ENCODE peak calls at places on chromosomes 3 and 15, in four cellular contexts. One of them, this sample, is unnamed.

GRCh38 chr3:150544040-150544439 is 2.3 kb downstream of the SERP1 start:
- DNase-seq in cardiac fibroblast: peak; percentile 28
- DNase-seq in foreskin fibroblast: peak; percentile 48
- DNase-seq in astrocyte of the spinal cord: peak; percentile 55
- DNase-seq in this sample: peak; percentile 48

GRCh38 chr3:194300392-194300758 is 50.8 kb downstream of the CPN2 start:
- DNase-seq in cardiac fibroblast: peak; percentile 87
- DNase-seq in foreskin fibroblast: no peak
- DNase-seq in astrocyte of the spinal cord: peak; percentile 58
- DNase-seq in this sample: peak; percentile 74

GRCh38 chr3:161673845-161674244 is 177.2 kb downstream of the OTOL1 start:
- DNase-seq in cardiac fibroblast: no peak
- DNase-seq in foreskin fibroblast: no peak
- DNase-seq in astrocyte of the spinal cord: no peak
- DNase-seq in this sample: no peak

GRCh38 chr3:134665243-134665642 is 14.4 kb upstream of the KY start:
- DNase-seq in cardiac fibroblast: no peak
- DNase-seq in foreskin fibroblast: no peak
- DNase-seq in astrocyte of the spinal cord: no peak
- DNase-seq in this sample: no peak

GRCh38 chr3:68017069-68017468 is 362.7 kb upstream of the SUCLG2 start:
- DNase-seq in cardiac fibroblast: no peak
- DNase-seq in foreskin fibroblast: no peak
- DNase-seq in astrocyte of the spinal cord: no peak
- DNase-seq in this sample: no peak

GRCh38 chr3:177195941-177196472 is 1.3 kb downstream of the TBL1XR1 start:
- DNase-seq in cardiac fibroblast: no peak
- DNase-seq in foreskin fibroblast: no peak
- DNase-seq in astrocyte of the spinal cord: no peak
- DNase-seq in this sample: peak; percentile 13

GRCh38 chr3:141050913-141051632 is at the start of gene SPSB4:
- DNase-seq in cardiac fibroblast: peak; percentile 19
- DNase-seq in foreskin fibroblast: peak; percentile 20
- DNase-seq in astrocyte of the spinal cord: peak; percentile 45
- DNase-seq in this sample: peak; percentile 27

GRCh38 chr3:134074001-134074789 is 44.5 kb upstream of the SLCO2A1 start:
- DNase-seq in cardiac fibroblast: no peak
- DNase-seq in foreskin fibroblast: no peak
- DNase-seq in astrocyte of the spinal cord: no peak
- DNase-seq in this sample: no peak

GRCh38 chr3:126908752-126909275 is 74.1 kb upstream of the PLXNA1 start:
- DNase-seq in cardiac fibroblast: no peak
- DNase-seq in foreskin fibroblast: no peak
- DNase-seq in astrocyte of the spinal cord: no peak
- DNase-seq in this sample: no peak

GRCh38 chr3:187062526-187063177 is 76.6 kb downstream of the RPL39L start:
- DNase-seq in cardiac fibroblast: peak; percentile 88
- DNase-seq in foreskin fibroblast: peak; percentile 51
- DNase-seq in astrocyte of the spinal cord: peak; percentile 44
- DNase-seq in this sample: peak; percentile 71

GRCh38 chr3:115692887-115693524 is 69.7 kb downstream of the GAP43 start:
- DNase-seq in cardiac fibroblast: peak; percentile 78
- DNase-seq in foreskin fibroblast: peak; percentile 63
- DNase-seq in astrocyte of the spinal cord: peak; percentile 80
- DNase-seq in this sample: peak; percentile 58

GRCh38 chr3:30146978-30147377 is 459.4 kb upstream of the TGFBR2 start:
- DNase-seq in cardiac fibroblast: peak; percentile 41
- DNase-seq in foreskin fibroblast: no peak
- DNase-seq in astrocyte of the spinal cord: no peak
- DNase-seq in this sample: no peak

GRCh38 chr3:159987291-159987711 is 1.3 kb upstream of the IL12A start:
- DNase-seq in cardiac fibroblast: peak; percentile 23
- DNase-seq in foreskin fibroblast: peak; percentile 63
- DNase-seq in astrocyte of the spinal cord: peak; percentile 16
- DNase-seq in this sample: peak; percentile 14

GRCh38 chr3:79953591-79954105 is 185.8 kb upstream of the ROBO1 start:
- DNase-seq in cardiac fibroblast: no peak
- DNase-seq in foreskin fibroblast: no peak
- DNase-seq in astrocyte of the spinal cord: no peak
- DNase-seq in this sample: no peak

GRCh38 chr3:45644467-45645201 is 44.6 kb upstream of the SACM1L start:
- DNase-seq in cardiac fibroblast: peak; percentile 78
- DNase-seq in foreskin fibroblast: peak; percentile 82
- DNase-seq in astrocyte of the spinal cord: peak; percentile 87
- DNase-seq in this sample: peak; percentile 85

GRCh38 chr3:128931046-128931445 is 51.6 kb downstream of the ACAD9 start:
- DNase-seq in cardiac fibroblast: no peak
- DNase-seq in foreskin fibroblast: no peak
- DNase-seq in astrocyte of the spinal cord: no peak
- DNase-seq in this sample: no peak

GRCh38 chr3:183210341-183210740 is 42.7 kb upstream of the B3GNT5 start:
- DNase-seq in cardiac fibroblast: no peak
- DNase-seq in foreskin fibroblast: no peak
- DNase-seq in astrocyte of the spinal cord: no peak
- DNase-seq in this sample: no peak

GRCh38 chr15:93034512-93034911 is 54.5 kb downstream of the RGMA start:
- DNase-seq in cardiac fibroblast: no peak
- DNase-seq in foreskin fibroblast: no peak
- DNase-seq in astrocyte of the spinal cord: no peak
- DNase-seq in this sample: no peak

GRCh38 chr3:46861293-46861995 is 1.8 kb downstream of the MYL3 start:
- DNase-seq in cardiac fibroblast: no peak
- DNase-seq in foreskin fibroblast: no peak
- DNase-seq in astrocyte of the spinal cord: no peak
- DNase-seq in this sample: no peak

GRCh38 chr3:58116161-58116955 is 94.4 kb downstream of the DNASE1L3 start:
- DNase-seq in cardiac fibroblast: no peak
- DNase-seq in foreskin fibroblast: no peak
- DNase-seq in astrocyte of the spinal cord: no peak
- DNase-seq in this sample: no peak

GRCh38 chr3:138135141-138135832 is 3.1 kb upstream of the A4GNT start:
- DNase-seq in cardiac fibroblast: no peak
- DNase-seq in foreskin fibroblast: no peak
- DNase-seq in astrocyte of the spinal cord: no peak
- DNase-seq in this sample: no peak

GRCh38 chr3:33315826-33316225 is 38.6 kb downstream of the FBXL2 start:
- DNase-seq in cardiac fibroblast: peak; percentile 69
- DNase-seq in foreskin fibroblast: peak; percentile 56
- DNase-seq in astrocyte of the spinal cord: peak; percentile 80
- DNase-seq in this sample: no peak

GRCh38 chr3:172643780-172644179 is 67.1 kb downstream of the NCEH1 start:
- DNase-seq in cardiac fibroblast: peak; percentile 47
- DNase-seq in foreskin fibroblast: no peak
- DNase-seq in astrocyte of the spinal cord: no peak
- DNase-seq in this sample: no peak

GRCh38 chr3:178558637-178559036 is 22.4 kb downstream of the KCNMB2 start:
- DNase-seq in cardiac fibroblast: no peak
- DNase-seq in foreskin fibroblast: no peak
- DNase-seq in astrocyte of the spinal cord: no peak
- DNase-seq in this sample: no peak

GRCh38 chr15:90594297-90594696 is 64.6 kb downstream of the CRTC3 start:
- DNase-seq in cardiac fibroblast: peak; percentile 32
- DNase-seq in foreskin fibroblast: no peak
- DNase-seq in astrocyte of the spinal cord: no peak
- DNase-seq in this sample: no peak

GRCh38 chr3:15291589-15292541 is 40.5 kb downstream of the SH3BP5 start:
- DNase-seq in cardiac fibroblast: peak; percentile 53
- DNase-seq in foreskin fibroblast: no peak
- DNase-seq in astrocyte of the spinal cord: no peak
- DNase-seq in this sample: no peak

GRCh38 chr3:168395551-168395950 is 299.8 kb upstream of the GOLIM4 start:
- DNase-seq in cardiac fibroblast: no peak
- DNase-seq in foreskin fibroblast: no peak
- DNase-seq in astrocyte of the spinal cord: no peak
- DNase-seq in this sample: no peak

GRCh38 chr3:45870099-45870498 is 16.2 kb upstream of the CCR9 start:
- DNase-seq in cardiac fibroblast: no peak
- DNase-seq in foreskin fibroblast: no peak
- DNase-seq in astrocyte of the spinal cord: no peak
- DNase-seq in this sample: no peak

GRCh38 chr15:37096878-37097568 is 3.3 kb downstream of the MEIS2 start:
- DNase-seq in cardiac fibroblast: no peak
- DNase-seq in foreskin fibroblast: no peak
- DNase-seq in astrocyte of the spinal cord: peak; percentile 58
- DNase-seq in this sample: peak; percentile 58

GRCh38 chr15:83491486-83491885 is 44.3 kb downstream of the SH3GL3 start:
- DNase-seq in cardiac fibroblast: no peak
- DNase-seq in foreskin fibroblast: no peak
- DNase-seq in astrocyte of the spinal cord: no peak
- DNase-seq in this sample: no peak

GRCh38 chr3:146801492-146801891 is 196.3 kb upstream of the PLSCR5 start:
- DNase-seq in cardiac fibroblast: no peak
- DNase-seq in foreskin fibroblast: no peak
- DNase-seq in astrocyte of the spinal cord: peak; percentile 29
- DNase-seq in this sample: no peak

GRCh38 chr3:134373278-134373941 is 837 bp downstream of the AMOTL2 start:
- DNase-seq in cardiac fibroblast: peak; percentile 94
- DNase-seq in foreskin fibroblast: peak; percentile 91
- DNase-seq in astrocyte of the spinal cord: peak; percentile 94
- DNase-seq in this sample: peak; percentile 90

GRCh38 chr3:143170043-143170442 is 50.5 kb downstream of the CHST2 start:
- DNase-seq in cardiac fibroblast: no peak
- DNase-seq in foreskin fibroblast: no peak
- DNase-seq in astrocyte of the spinal cord: no peak
- DNase-seq in this sample: no peak

GRCh38 chr3:36756272-36756671 is 8.1 kb downstream of the DCLK3 start:
- DNase-seq in cardiac fibroblast: no peak
- DNase-seq in foreskin fibroblast: no peak
- DNase-seq in astrocyte of the spinal cord: no peak
- DNase-seq in this sample: no peak

GRCh38 chr3:115212615-115213014 is 65.5 kb upstream of the ZBTB20 start:
- DNase-seq in cardiac fibroblast: no peak
- DNase-seq in foreskin fibroblast: no peak
- DNase-seq in astrocyte of the spinal cord: no peak
- DNase-seq in this sample: no peak

GRCh38 chr15:101179341-101180153 is 72.3 kb downstream of the CHSY1 start:
- DNase-seq in cardiac fibroblast: peak; percentile 48
- DNase-seq in foreskin fibroblast: peak; percentile 48
- DNase-seq in astrocyte of the spinal cord: peak; percentile 73
- DNase-seq in this sample: peak; percentile 66

GRCh38 chr15:80087104-80087503 is 27.6 kb downstream of the ZFAND6 start:
- DNase-seq in cardiac fibroblast: no peak
- DNase-seq in foreskin fibroblast: no peak
- DNase-seq in astrocyte of the spinal cord: no peak
- DNase-seq in this sample: no peak
- TF ChIP-seq CTCF in cardiac fibroblast: peak; percentile 29
- TF ChIP-seq CTCF in foreskin fibroblast: peak; percentile 19
- TF ChIP-seq CTCF in astrocyte of the spinal cord: peak; percentile 20
- TF ChIP-seq CTCF in this sample: peak; percentile 40

DNA sequence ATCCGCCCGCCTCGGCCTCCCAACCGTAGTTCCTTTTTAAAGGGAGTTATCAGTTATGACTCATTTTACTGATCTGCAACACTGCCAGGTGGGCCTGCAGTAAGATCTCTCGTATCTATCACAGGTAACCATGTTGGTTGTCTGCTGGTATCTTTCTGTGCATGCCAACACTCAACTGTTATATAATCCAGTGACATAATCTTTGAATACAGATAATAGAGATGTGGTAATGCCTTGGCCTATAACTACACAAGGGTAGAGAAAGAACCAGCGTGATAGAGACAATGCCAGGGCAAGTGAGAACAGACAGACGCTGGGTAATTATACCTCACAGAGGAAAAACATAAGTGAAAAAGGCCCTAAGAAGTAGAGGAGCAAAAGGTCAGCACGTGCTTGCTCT is 11.0 kb upstream of the ARPP19 start:
- DNase-seq in cardiac fibroblast: no peak
- DNase-seq in foreskin fibroblast: no peak
- DNase-seq in astrocyte of the spinal cord: no peak
- DNase-seq in this sample: no peak
- H3K4me3 ChIP-seq in cardiac fibroblast: no peak overlapping the region
- H3K4me3 ChIP-seq in foreskin fibroblast: no peak overlapping the region
- H3K4me3 ChIP-seq in astrocyte of the spinal cord: no peak overlapping the region
- H3K4me3 ChIP-seq in this sample: no peak overlapping the region

DNA sequence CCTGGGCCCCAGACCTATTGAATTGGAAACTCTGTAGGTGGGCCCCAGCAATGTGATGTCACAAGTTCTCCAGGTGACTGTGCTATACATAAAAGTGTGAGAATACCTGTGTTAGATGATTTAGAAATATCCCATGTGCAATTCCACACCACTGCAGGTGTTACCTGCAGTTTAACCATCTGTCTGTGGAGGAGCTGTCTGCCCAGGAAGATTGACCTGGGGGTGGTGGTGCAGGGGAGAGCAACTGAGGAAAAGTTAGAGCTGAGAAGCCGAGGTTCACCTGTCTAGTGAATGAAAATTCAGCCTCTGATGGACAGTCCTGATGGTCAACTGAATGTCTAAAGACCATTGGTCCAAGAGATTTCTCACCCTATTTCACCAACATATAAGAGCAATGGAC is 132.2 kb upstream of the SLC24A5 start:
- DNase-seq in cardiac fibroblast: no peak
- DNase-seq in foreskin fibroblast: no peak
- DNase-seq in astrocyte of the spinal cord: no peak
- DNase-seq in this sample: no peak
- TF ChIP-seq CTCF in cardiac fibroblast: no peak
- TF ChIP-seq CTCF in foreskin fibroblast: no peak
- TF ChIP-seq CTCF in astrocyte of the spinal cord: no peak
- TF ChIP-seq CTCF in this sample: no peak

DNA sequence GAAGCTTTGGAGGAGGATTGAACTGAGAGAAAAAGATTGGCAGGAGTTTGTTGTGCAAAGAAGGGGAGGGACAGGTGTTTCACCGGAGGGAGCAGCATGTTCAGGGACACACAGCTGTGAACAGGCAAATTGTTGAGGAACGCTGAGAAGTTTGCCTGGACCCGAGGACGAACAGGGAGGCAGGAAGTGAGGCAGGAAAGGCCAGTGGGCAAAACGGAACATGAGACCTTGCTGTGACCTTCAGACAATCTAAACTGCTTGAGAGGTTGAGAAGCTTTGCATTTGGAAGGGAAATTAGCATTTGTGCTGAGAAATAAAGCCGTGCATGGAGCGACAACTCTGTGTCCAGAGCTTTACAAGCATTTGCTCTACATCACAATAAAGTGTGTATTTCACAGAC is 47.9 kb downstream of the CDC25A start:
- DNase-seq in cardiac fibroblast: peak; percentile 26
- DNase-seq in foreskin fibroblast: no peak
- DNase-seq in astrocyte of the spinal cord: no peak
- DNase-seq in this sample: no peak
- H3K4me3 ChIP-seq in cardiac fibroblast: no peak overlapping the region
- H3K4me3 ChIP-seq in foreskin fibroblast: no peak overlapping the region
- H3K4me3 ChIP-seq in astrocyte of the spinal cord: no peak overlapping the region
- H3K4me3 ChIP-seq in this sample: no peak overlapping the region

This sample was measured in fibroblast of villous mesenchyme.